ENCODE peak calls at places on chromosomes 4 and X, in seven cellular contexts. Z is hypothalamus, K is GM04504, S is stomach, Y is SK-N-SH, M is NCI-H524 treated with DMSO at 0.1 percent for 48 hours, I is T47D. D is an unnamed sample.
A peak's percentile ranks its signal among the peaks of the same experiment; 100 is the strongest.

GRCh38 chrX:40245411-40246140 is 147.8 kb upstream of the BCOR start:
- DNase-seq in Z (no peak), K (no peak), S (no peak), Y (no peak), M (peak; percentile 55), I (no peak), D (no peak)

GRCh38 chrX:17706676-17707075 is 30.6 kb upstream of the SCML1 start:
- DNase-seq in Z (no peak), K (peak; percentile 62), S (no peak), Y (no peak), M (no peak), I (peak; percentile 16), D (no peak)

GRCh38 chr4:56870927-56871326 is 36.8 kb upstream of the REST start:
- DNase-seq in Z (no peak), K (peak; percentile 27), S (no peak), Y (peak; percentile 67), M (peak; percentile 90), I (no peak), D (peak; percentile 54)

GRCh38 chr4:170398228-170398627 is 308.5 kb upstream of the AADAT start:
- DNase-seq in Z (no peak), K (no peak), S (no peak), Y (no peak), M (no peak), I (no peak), D (no peak)

GRCh38 chr4:59400334-59400733 is 1799.8 kb upstream of the ADGRL3 start:
- DNase-seq in Z (no peak), K (no peak), S (no peak), Y (peak; percentile 26), M (no peak), I (no peak), D (no peak)

GRCh38 chrX:154304901-154305300 is 9.3 kb downstream of the TKTL1 start:
- DNase-seq in Z (no peak), K (no peak), S (no peak), Y (no peak), M (no peak), I (no peak), D (no peak)

GRCh38 chrX:40646489-40647306 is 663 bp downstream of the CXorf38 start:
- DNase-seq in Z (no peak), K (no peak), S (peak; percentile 59), Y (peak; percentile 62), M (no peak), I (peak; percentile 16), D (no peak)

GRCh38 chrX:115493015-115493414 is 68.0 kb upstream of the PLS3 start:
- DNase-seq in Z (no peak), K (no peak), S (no peak), Y (no peak), M (no peak), I (no peak), D (no peak)

GRCh38 chr4:31052519-31052918 is 332.4 kb downstream of the PCDH7 start:
- DNase-seq in Z (no peak), K (no peak), S (no peak), Y (no peak), M (no peak), I (no peak), D (no peak)

GRCh38 chrX:135411893-135412292 is 9.9 kb upstream of the SMIM10L2A start:
- DNase-seq in Z (no peak), K (no peak), S (no peak), Y (no peak), M (no peak), I (no peak), D (no peak)

GRCh38 chr4:155411546-155411945 is 34.8 kb upstream of the MAP9 start:
- DNase-seq in Z (no peak), K (no peak), S (no peak), Y (no peak), M (no peak), I (no peak), D (no peak)

GRCh38 chrX:63503541-63503940 is 152.4 kb upstream of the SPIN4 start:
- DNase-seq in Z (no peak), K (no peak), S (no peak), Y (no peak), M (no peak), I (no peak), D (no peak)

GRCh38 chrX:57177070-57177469 is 39.9 kb upstream of the SPIN2A start:
- DNase-seq in Z (no peak), K (no peak), S (no peak), Y (no peak), M (no peak), I (no peak), D (no peak)

GRCh38 chr4:52566136-52567031 is 92.7 kb downstream of the USP46 start:
- DNase-seq in Z (no peak), K (no peak), S (no peak), Y (no peak), M (no peak), I (no peak), D (no peak)

GRCh38 chr4:163085085-163085484 is 81.6 kb downstream of the NAF1 start:
- DNase-seq in Z (no peak), K (no peak), S (no peak), Y (no peak), M (no peak), I (no peak), D (no peak)

GRCh38 chr4:126890383-126890782 is 742.4 kb upstream of the INTU start:
- DNase-seq in Z (no peak), K (no peak), S (no peak), Y (no peak), M (no peak), I (no peak), D (no peak)

GRCh38 chr4:177696438-177696966 is 254.3 kb upstream of the AGA start:
- DNase-seq in Z (no peak), K (no peak), S (no peak), Y (no peak), M (no peak), I (no peak), D (no peak)

GRCh38 chr4:89489338-89489771 is 181.8 kb upstream of the GPRIN3 start:
- DNase-seq in Z (no peak), K (no peak), S (no peak), Y (peak; percentile 9), M (no peak), I (no peak), D (no peak)

GRCh38 chr4:110778526-110778925 is 155.6 kb upstream of the PITX2 start:
- DNase-seq in Z (no peak), K (no peak), S (no peak), Y (no peak), M (no peak), I (no peak), D (no peak)

GRCh38 chr4:43132010-43132582 is 239.6 kb downstream of the GRXCR1 start:
- DNase-seq in Z (peak; percentile 63), K (peak; percentile 10), S (peak; percentile 81), Y (peak; percentile 34), M (peak; percentile 26), I (peak; percentile 26), D (no peak)

GRCh38 chr4:53908661-53909078 is 155.7 kb downstream of the CHIC2 start:
- DNase-seq in Z (peak; percentile 6), K (peak; percentile 72), S (peak; percentile 51), Y (peak; percentile 58), M (peak; percentile 2), I (no peak), D (peak; percentile 15)

GRCh38 chrX:133185938-133186337 is 32.2 kb downstream of the TFDP3 start:
- DNase-seq in Z (no peak), K (no peak), S (no peak), Y (no peak), M (no peak), I (no peak), D (no peak)

GRCh38 chrX:134601240-134601639 is 57.0 kb downstream of the PLAC1 start:
- DNase-seq in Z (no peak), K (no peak), S (no peak), Y (no peak), M (no peak), I (no peak), D (no peak)

GRCh38 chrX:106955004-106955772 is 35.0 kb downstream of the CLDN2 start:
- DNase-seq in Z (no peak), K (no peak), S (no peak), Y (peak; percentile 4), M (no peak), I (no peak), D (no peak)

D was measured in DMS 273 treated with DMSO at 0.1 percent for 48 hours.